ENCODE peak calls at places on chromosome 12, in four cellular contexts. O, S, N and G are unnamed samples.
A peak's percentile ranks its signal among the peaks of the same experiment; 100 is the strongest.

GRCh38 chr12:107435072-107435471 is 250.5 kb upstream of the PWP1 start:
- DNase-seq in O (no peak), S (no peak), N (no peak), G (no peak)

GRCh38 chr12:109621864-109622485 is 48.4 kb downstream of the MVK start:
- DNase-seq in O (no peak), S (no peak), N (no peak), G (no peak)

GRCh38 chr12:92439397-92439779 is 263.4 kb upstream of the PLEKHG7 start:
- DNase-seq in O (no peak), S (no peak), N (no peak), G (no peak)

GRCh38 chr12:122062832-122063690 is 15.5 kb upstream of the MLXIP start:
- DNase-seq in O (peak; percentile 62), S (peak; percentile 53), N (no peak), G (peak; percentile 71)

GRCh38 chr12:4272014-4272975 is 1.3 kb upstream of the CCND2 start:
- DNase-seq in O (peak; percentile 41), S (no peak), N (peak; percentile 89), G (no peak)

GRCh38 chr12:26195250-26195640 is at the start of gene SSPN:
- DNase-seq in O (no peak), S (no peak), N (peak; percentile 63), G (no peak)

GRCh38 chr12:52217223-52217622 is 15.8 kb upstream of the KRT7 start:
- DNase-seq in O (no peak), S (peak; percentile 75), N (no peak), G (no peak)

GRCh38 chr12:93573552-93574223 is 1.2 kb downstream of the SOCS2 start:
- DNase-seq in O (no peak), S (no peak), N (no peak), G (no peak)

GRCh38 chr12:20731274-20731673 is 36.1 kb downstream of the SLCO1C1 start:
- DNase-seq in O (no peak), S (no peak), N (no peak), G (no peak)

GRCh38 chr12:71685312-71685906 is 473 bp upstream of the TMEM19 start:
- DNase-seq in O (no peak), S (no peak), N (no peak), G (no peak)

GRCh38 chr12:121793836-121794531 is 496 bp upstream of the RHOF start:
- DNase-seq in O (peak; percentile 90), S (peak; percentile 89), N (peak; percentile 98), G (peak; percentile 75)

GRCh38 chr12:32970465-32971110 is 74.0 kb upstream of the PKP2 start:
- DNase-seq in O (no peak), S (no peak), N (no peak), G (no peak)

GRCh38 chr12:34291426-34291901 is 269.2 kb downstream of the ALG10 start:
- DNase-seq in O (no peak), S (no peak), N (no peak), G (no peak)

GRCh38 chr12:75960086-75960910 is 71.3 kb downstream of the PHLDA1 start:
- DNase-seq in O (no peak), S (no peak), N (peak; percentile 62), G (peak; percentile 81)
- TF ChIP-seq FOSL1 in O (no peak), S (peak; percentile 39), N (no peak), G (no peak)

DNA sequence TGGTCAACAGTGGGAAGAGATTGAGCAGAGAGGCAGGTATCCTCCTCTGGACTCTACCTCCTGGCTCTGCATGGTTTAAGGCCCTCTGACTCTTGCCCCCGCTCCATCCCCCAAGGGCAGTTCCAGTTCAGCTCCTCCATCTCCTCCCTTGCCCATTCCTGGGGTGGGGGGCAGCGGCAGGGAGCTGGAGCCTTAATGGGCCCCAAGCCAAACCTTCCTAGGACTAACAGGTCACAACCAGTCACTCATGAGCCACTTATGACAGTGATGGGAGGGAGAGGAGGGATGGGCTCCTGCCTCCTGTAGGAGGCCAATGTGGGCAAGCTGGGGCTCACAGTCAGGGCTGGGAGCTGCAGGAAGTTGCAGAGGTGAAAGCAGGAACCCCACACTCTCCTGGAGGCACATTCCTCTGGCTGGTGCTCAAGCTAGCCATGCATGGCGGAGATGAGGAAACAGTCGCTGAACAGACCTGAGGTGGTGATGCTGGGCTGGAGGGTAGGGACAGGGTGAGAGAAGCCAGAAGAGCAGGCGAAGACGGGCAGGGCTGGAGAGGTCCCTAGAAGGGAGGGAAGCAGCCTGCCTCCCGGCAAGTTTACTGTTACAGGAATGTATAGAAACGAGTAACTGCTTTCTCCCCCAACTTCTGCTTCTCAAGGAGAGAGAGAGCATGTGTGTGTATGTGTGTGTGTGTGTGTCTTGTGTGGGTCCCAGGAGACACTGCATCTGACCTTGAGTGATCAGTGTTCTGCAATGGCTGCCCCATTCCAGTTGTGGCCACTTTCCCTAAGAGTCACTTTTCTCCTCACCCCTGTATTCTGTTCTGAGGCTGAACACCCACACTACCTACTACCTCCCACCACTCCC is 5.0 kb upstream of the RAPGEF3 start:
- DNase-seq in O (no peak), S (no peak), N (no peak), G (no peak)
- TF ChIP-seq CEBPB in O (no peak), S (no peak), N (no peak), G (no peak)

GRCh38 chr12:111203969-111204368 is 164.9 kb downstream of the PHETA1 start:
- DNase-seq in O (no peak), S (no peak), N (no peak), G (no peak)
- TF ChIP-seq FOSL1 in O (no peak), S (no peak), N (no peak), G (no peak)

DNA sequence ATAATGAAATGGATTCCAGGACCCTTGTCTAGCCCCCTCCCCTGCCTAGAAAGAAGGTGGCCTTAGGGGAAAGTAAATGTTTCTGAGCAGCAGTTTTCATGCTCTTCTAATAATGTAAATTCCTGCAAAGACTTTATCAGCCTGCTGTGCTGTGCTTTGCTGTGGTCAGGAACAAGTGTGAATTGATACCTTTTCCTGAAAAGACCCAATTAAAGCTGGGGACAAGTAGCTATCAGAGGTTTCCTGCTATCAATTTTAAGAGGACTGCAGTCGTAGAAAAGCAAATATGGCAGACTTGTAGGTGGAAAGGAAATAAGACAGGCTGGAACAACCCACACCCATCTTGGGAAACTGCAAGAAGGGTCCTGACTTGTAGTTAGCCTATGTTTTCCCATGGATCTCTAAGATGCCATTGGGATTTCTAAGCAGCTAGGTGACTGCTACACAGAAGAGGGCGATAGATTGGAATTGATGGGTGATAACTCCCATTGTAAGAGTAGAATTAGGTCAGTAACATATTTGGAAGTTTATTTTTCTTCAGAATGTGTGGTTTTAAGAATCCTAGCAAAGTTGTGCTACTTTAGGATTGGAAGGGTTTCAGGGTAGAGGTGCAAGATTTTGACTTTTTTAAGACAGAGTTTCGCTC is 3.1 kb downstream of the DYNLL1 start:
- DNase-seq in O (no peak), S (no peak), N (no peak), G (no peak)
- TF ChIP-seq CEBPB in O (no peak), S (no peak), N (no peak), G (no peak)

GRCh38 chr12:27398466-27398865 is 48.1 kb upstream of the SMCO2 start:
- DNase-seq in O (no peak), S (no peak), N (no peak), G (no peak)

GRCh38 chr12:27400856-27401255 is 45.7 kb upstream of the SMCO2 start:
- DNase-seq in O (no peak), S (no peak), N (no peak), G (no peak)

GRCh38 chr12:27394676-27395075 is 51.9 kb upstream of the SMCO2 start:
- DNase-seq in O (no peak), S (no peak), N (no peak), G (no peak)

DNA sequence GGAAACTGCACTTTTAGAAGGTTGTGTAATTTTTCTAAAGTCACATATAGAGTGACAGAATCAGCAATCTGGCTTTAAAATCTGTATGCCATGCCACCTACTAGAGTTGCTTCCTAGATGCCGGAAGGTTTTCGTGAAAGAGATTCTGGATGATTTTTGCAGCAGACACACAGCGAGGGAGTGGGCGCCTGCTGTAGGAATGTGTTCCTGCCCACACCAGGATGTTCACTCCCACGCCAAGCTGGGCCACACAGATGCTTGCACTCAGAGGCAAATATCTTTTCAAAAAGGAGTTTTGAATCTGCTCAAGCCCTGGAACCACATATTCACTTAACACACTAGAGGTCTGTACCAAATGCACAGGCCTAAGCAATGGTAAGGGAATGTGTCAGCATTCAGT is 50.1 kb upstream of the SMCO2 start:
- DNase-seq in O (no peak), S (no peak), N (no peak), G (no peak)
- TF ChIP-seq FOSL1 in O (no peak), S (no peak), N (no peak), G (no peak)

GRCh38 chr12:89470741-89471504 is 53.7 kb downstream of the GALNT4 start:
- DNase-seq in O (peak; percentile 38), S (peak; percentile 42), N (no peak), G (peak; percentile 58)
- TF ChIP-seq CEBPB in O (no peak), S (no peak), N (no peak), G (no peak)

GRCh38 chr12:114744696-114745095 is 60.7 kb upstream of the TBX3 start:
- DNase-seq in O (no peak), S (no peak), N (no peak), G (no peak)
- TF ChIP-seq FOSL1 in O (no peak), S (no peak), N (no peak), G (no peak)

GRCh38 chr12:69385038-69385437 is 25.5 kb downstream of the YEATS4 start:
- DNase-seq in O (no peak), S (no peak), N (no peak), G (no peak)
- TF ChIP-seq CEBPB in O (no peak), S (no peak), N (no peak), G (no peak)

GRCh38 chr12:97380440-97380839 is 82.2 kb upstream of the RMST start:
- DNase-seq in O (no peak), S (no peak), N (no peak), G (peak; percentile 63)
- TF ChIP-seq FOSL1 in O (no peak), S (no peak), N (no peak), G (peak; percentile 80)